ENCODE peak calls at places on chromosome 6, in seven cellular contexts. One of them, this sample, is unnamed.

GRCh38 chr6:42075159-42075838 is 25.0 kb downstream of the TAF8 start:
- DNase-seq in breast epithelium: peak
- DNase-seq in MCF 10A: peak
- DNase-seq in stomach: peak
- DNase-seq in AG10803: peak
- DNase-seq in HCT116: no peak
- DNase-seq in BJ: peak
- DNase-seq in this sample: peak

GRCh38 chr6:152746172-152746553 is 4.4 kb upstream of the VIP start:
- DNase-seq in breast epithelium: no peak
- DNase-seq in MCF 10A: peak
- DNase-seq in stomach: no peak
- DNase-seq in AG10803: peak
- DNase-seq in HCT116: peak
- DNase-seq in BJ: no peak
- DNase-seq in this sample: no peak

GRCh38 chr6:38012573-38012972 is 193.0 kb downstream of the ZFAND3 start:
- DNase-seq in breast epithelium: no peak
- DNase-seq in MCF 10A: peak
- DNase-seq in stomach: no peak
- DNase-seq in AG10803: peak
- DNase-seq in HCT116: peak
- DNase-seq in BJ: no peak
- DNase-seq in this sample: no peak

GRCh38 chr6:52317841-52318581 is 33.5 kb upstream of the MCM3 start:
- DNase-seq in breast epithelium: no peak
- DNase-seq in MCF 10A: peak
- DNase-seq in stomach: no peak
- DNase-seq in AG10803: peak
- DNase-seq in HCT116: no peak
- DNase-seq in BJ: peak
- DNase-seq in this sample: no peak

GRCh38 chr6:77021232-77021631 is 442.1 kb downstream of the HTR1B start:
- DNase-seq in breast epithelium: no peak
- DNase-seq in MCF 10A: no peak
- DNase-seq in stomach: no peak
- DNase-seq in AG10803: no peak
- DNase-seq in HCT116: no peak
- DNase-seq in BJ: no peak
- DNase-seq in this sample: no peak

GRCh38 chr6:44064089-44064947 is 62.9 kb downstream of the MRPL14 start:
- DNase-seq in breast epithelium: no peak
- DNase-seq in MCF 10A: peak
- DNase-seq in stomach: peak
- DNase-seq in AG10803: peak
- DNase-seq in HCT116: no peak
- DNase-seq in BJ: peak
- DNase-seq in this sample: peak

GRCh38 chr6:5139828-5140771 is 55.0 kb downstream of the PPP1R3G start:
- DNase-seq in breast epithelium: no peak
- DNase-seq in MCF 10A: no peak
- DNase-seq in stomach: no peak
- DNase-seq in AG10803: no peak
- DNase-seq in HCT116: no peak
- DNase-seq in BJ: no peak
- DNase-seq in this sample: no peak

GRCh38 chr6:32995448-32995847 is 13.9 kb downstream of the HLA-DOA start:
- DNase-seq in breast epithelium: no peak
- DNase-seq in MCF 10A: no peak
- DNase-seq in stomach: no peak
- DNase-seq in AG10803: no peak
- DNase-seq in HCT116: no peak
- DNase-seq in BJ: no peak
- DNase-seq in this sample: no peak

GRCh38 chr6:122180132-122180531 is 219.3 kb upstream of the HSF2 start:
- DNase-seq in breast epithelium: no peak
- DNase-seq in MCF 10A: no peak
- DNase-seq in stomach: no peak
- DNase-seq in AG10803: peak
- DNase-seq in HCT116: no peak
- DNase-seq in BJ: no peak
- DNase-seq in this sample: peak

GRCh38 chr6:139164001-139164400 is 29.1 kb downstream of the HECA start:
- DNase-seq in breast epithelium: no peak
- DNase-seq in MCF 10A: no peak
- DNase-seq in stomach: no peak
- DNase-seq in AG10803: no peak
- DNase-seq in HCT116: no peak
- DNase-seq in BJ: no peak
- DNase-seq in this sample: no peak

GRCh38 chr6:132713355-132714134 is at the start of gene VNN1:
- DNase-seq in breast epithelium: no peak
- DNase-seq in MCF 10A: peak
- DNase-seq in stomach: no peak
- DNase-seq in AG10803: peak
- DNase-seq in HCT116: no peak
- DNase-seq in BJ: no peak
- DNase-seq in this sample: no peak

GRCh38 chr6:25056130-25056529 is 120.4 kb upstream of the RIPOR2 start:
- DNase-seq in breast epithelium: no peak
- DNase-seq in MCF 10A: no peak
- DNase-seq in stomach: no peak
- DNase-seq in AG10803: no peak
- DNase-seq in HCT116: no peak
- DNase-seq in BJ: no peak
- DNase-seq in this sample: no peak

GRCh38 chr6:160328447-160328846 is 19.7 kb upstream of the SLC22A3 start:
- DNase-seq in breast epithelium: no peak
- DNase-seq in MCF 10A: no peak
- DNase-seq in stomach: no peak
- DNase-seq in AG10803: no peak
- DNase-seq in HCT116: no peak
- DNase-seq in BJ: no peak
- DNase-seq in this sample: no peak

GRCh38 chr6:73262701-73263569 is at the start of gene KHDC1:
- DNase-seq in breast epithelium: no peak
- DNase-seq in MCF 10A: peak
- DNase-seq in stomach: peak
- DNase-seq in AG10803: peak
- DNase-seq in HCT116: no peak
- DNase-seq in BJ: no peak
- DNase-seq in this sample: no peak
- TF ChIP-seq CTCF in breast epithelium: no peak
- TF ChIP-seq CTCF in MCF 10A: no peak
- TF ChIP-seq CTCF in stomach: no peak
- TF ChIP-seq CTCF in AG10803: peak
- TF ChIP-seq CTCF in HCT116: no peak
- TF ChIP-seq CTCF in BJ: peak
- TF ChIP-seq CTCF in this sample: peak

DNA sequence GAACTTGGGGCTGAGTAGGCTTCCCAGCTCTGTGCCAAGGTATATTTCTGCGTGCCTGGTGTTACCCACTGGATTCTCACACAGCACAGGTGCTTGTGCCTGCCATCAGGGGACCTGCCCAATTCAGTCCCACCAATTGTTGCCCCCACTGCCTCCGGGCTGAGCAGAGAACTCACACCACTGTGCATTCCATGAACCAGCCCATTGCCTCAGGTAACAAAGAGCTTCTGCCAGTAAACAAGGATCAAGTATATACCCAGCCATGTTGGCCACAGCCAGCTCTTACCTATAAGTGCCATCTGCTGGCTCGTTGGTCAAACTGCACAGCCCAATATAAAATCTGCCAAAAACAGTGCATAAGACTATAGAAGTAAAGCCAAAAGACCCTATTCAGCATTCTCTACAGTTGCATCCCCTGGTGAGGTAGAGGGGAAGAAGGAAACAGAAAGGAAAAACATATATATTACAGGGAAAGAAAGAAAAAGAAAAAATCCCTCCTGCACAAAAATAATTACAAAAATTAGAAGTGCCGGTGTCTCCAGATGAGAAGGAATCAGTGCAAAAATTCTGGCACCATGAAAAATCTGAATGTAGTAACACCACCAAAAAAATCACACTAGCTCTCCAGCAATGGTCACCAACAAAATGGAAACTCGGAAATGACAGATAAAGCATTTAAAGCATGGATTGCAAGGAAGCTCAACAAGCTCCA is 241.4 kb downstream of the IBTK start:
- DNase-seq in breast epithelium: no peak
- DNase-seq in MCF 10A: peak
- DNase-seq in stomach: no peak
- DNase-seq in AG10803: peak
- DNase-seq in HCT116: no peak
- DNase-seq in BJ: no peak
- DNase-seq in this sample: no peak
- TF ChIP-seq CTCF in breast epithelium: no peak
- TF ChIP-seq CTCF in MCF 10A: peak
- TF ChIP-seq CTCF in stomach: no peak
- TF ChIP-seq CTCF in AG10803: peak
- TF ChIP-seq CTCF in HCT116: peak
- TF ChIP-seq CTCF in BJ: peak
- TF ChIP-seq CTCF in this sample: peak

DNA sequence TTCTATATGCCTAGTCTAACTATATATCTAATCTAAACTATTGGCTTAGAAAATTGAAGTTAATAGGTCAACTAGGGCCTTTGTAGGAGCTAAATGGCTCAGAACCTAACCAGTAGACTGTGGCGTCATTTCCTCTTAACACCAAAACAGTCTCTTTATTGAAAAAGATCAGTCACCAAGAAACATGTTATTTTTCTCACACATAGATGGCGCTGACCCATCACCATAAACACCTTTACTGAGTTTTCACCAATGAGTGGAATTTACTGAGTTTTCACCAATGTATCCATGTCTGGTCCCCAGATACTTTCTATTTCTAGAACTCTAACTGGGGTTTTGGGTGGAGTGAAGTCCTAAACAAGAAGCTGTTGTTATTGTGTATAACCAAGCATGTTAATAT is 636.0 kb downstream of the BCKDHB start:
- DNase-seq in breast epithelium: no peak
- DNase-seq in MCF 10A: peak
- DNase-seq in stomach: no peak
- DNase-seq in AG10803: peak
- DNase-seq in HCT116: peak
- DNase-seq in BJ: no peak
- DNase-seq in this sample: no peak
- TF ChIP-seq CTCF in breast epithelium: no peak
- TF ChIP-seq CTCF in MCF 10A: peak
- TF ChIP-seq CTCF in stomach: no peak
- TF ChIP-seq CTCF in AG10803: peak
- TF ChIP-seq CTCF in HCT116: peak
- TF ChIP-seq CTCF in BJ: peak
- TF ChIP-seq CTCF in this sample: peak

DNA sequence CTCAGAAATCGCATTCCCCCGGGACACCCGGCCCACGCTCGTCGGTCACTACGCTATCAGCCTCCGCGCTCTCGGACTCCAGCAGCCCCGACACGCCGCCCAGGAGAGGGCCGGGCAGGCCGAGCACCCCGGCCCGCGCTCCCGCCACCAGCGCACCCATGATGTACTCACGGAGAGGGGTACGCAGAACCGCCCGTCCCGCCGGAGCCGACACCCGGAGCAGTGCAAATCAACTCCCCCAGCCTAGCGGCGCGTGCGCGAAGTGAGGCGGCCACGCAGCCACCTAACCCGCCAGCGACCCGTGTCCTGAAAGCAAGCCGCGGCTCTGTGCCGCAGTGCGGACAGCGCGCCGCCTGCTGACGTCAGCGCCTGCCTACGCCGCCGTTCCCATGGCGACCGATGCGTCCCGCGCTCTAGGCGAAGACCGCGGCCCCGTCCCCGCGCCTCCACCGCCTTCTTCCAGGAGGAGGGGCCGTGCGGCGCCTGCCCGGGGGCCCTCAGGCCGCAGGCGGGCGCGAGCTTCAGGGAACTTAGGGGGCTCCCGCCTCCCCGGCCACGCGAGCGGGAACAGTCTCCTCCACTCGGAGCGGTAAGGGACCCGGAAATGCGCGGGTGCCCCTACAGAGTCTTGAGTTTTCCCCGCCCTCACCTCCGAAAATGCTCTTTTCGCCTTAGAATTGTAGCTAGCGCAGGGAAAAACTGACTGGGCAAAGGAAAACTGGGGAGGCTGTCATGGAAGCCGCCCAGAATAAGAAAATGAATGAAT is at the start of gene AHI1:
- DNase-seq in breast epithelium: peak
- DNase-seq in MCF 10A: peak
- DNase-seq in stomach: peak
- DNase-seq in AG10803: peak
- DNase-seq in HCT116: peak
- DNase-seq in BJ: peak
- DNase-seq in this sample: peak
- TF ChIP-seq CTCF in breast epithelium: peak
- TF ChIP-seq CTCF in MCF 10A: no peak
- TF ChIP-seq CTCF in stomach: no peak
- TF ChIP-seq CTCF in AG10803: no peak
- TF ChIP-seq CTCF in HCT116: no peak
- TF ChIP-seq CTCF in BJ: no peak
- TF ChIP-seq CTCF in this sample: no peak

GRCh38 chr6:28896505-28897392 is 27.0 kb downstream of the TRIM27 start:
- DNase-seq in breast epithelium: no peak
- DNase-seq in MCF 10A: peak
- DNase-seq in stomach: peak
- DNase-seq in AG10803: peak
- DNase-seq in HCT116: peak
- DNase-seq in BJ: no peak
- DNase-seq in this sample: no peak
- TF ChIP-seq CTCF in breast epithelium: no peak
- TF ChIP-seq CTCF in MCF 10A: no peak
- TF ChIP-seq CTCF in stomach: no peak
- TF ChIP-seq CTCF in AG10803: peak
- TF ChIP-seq CTCF in HCT116: peak
- TF ChIP-seq CTCF in BJ: peak
- TF ChIP-seq CTCF in this sample: peak